ENCODE peak calls at places on chromosomes 1 and 21, in nine cellular contexts. C, K, Q, A, E, F, X, U and L are unnamed samples.

GRCh38 chr1:110267260-110267659 is 57.1 kb downstream of the KCNC4 start:
- DNase-seq in F (no peak), K (peak), Q (no peak), E (no peak), U (no peak), A (no peak), C (no peak), X (no peak), L (no peak)

GRCh38 chr1:30569384-30569783 is 154.0 kb downstream of the MATN1 start:
- DNase-seq in F (no peak), C (no peak), K (no peak), E (no peak), Q (no peak), A (no peak), X (no peak), U (no peak), L (no peak)

GRCh38 chr1:10530281-10530740 is 55.6 kb downstream of the PEX14 start:
- DNase-seq in F (peak), E (no peak), A (peak), Q (no peak), C (peak), X (peak), U (no peak), K (no peak), L (no peak)

GRCh38 chr1:113283914-113284313 is 106.4 kb upstream of the MAGI3 start:
- DNase-seq in F (no peak), E (no peak), X (no peak), Q (no peak), K (no peak), C (no peak), U (no peak), A (no peak), L (no peak)

GRCh38 chr21:18350216-18350615 is 53.4 kb downstream of the TMPRSS15 start:
- DNase-seq in K (no peak), E (no peak), X (no peak), F (no peak), U (no peak), Q (no peak), A (no peak), C (no peak), L (no peak)

GRCh38 chr1:41122851-41123518 is 101.5 kb upstream of the SLFNL1 start:
- DNase-seq in Q (no peak), C (peak), U (peak), A (no peak), X (peak), F (no peak), K (no peak), E (no peak), L (no peak)

GRCh38 chr1:44604167-44604955 is 69.9 kb downstream of the TMEM53 start:
- DNase-seq in U (no peak), F (peak), C (no peak), A (no peak), X (no peak), Q (no peak), K (no peak), E (no peak), L (no peak)

GRCh38 chr1:180237850-180238476 is 7.9 kb downstream of the LHX4 start:
- DNase-seq in X (no peak), E (no peak), A (no peak), Q (no peak), F (no peak), U (no peak), K (no peak), C (no peak), L (no peak)

GRCh38 chr1:234977891-234978396 is 150.7 kb downstream of the TOMM20 start:
- DNase-seq in X (no peak), Q (no peak), E (no peak), F (peak), K (peak), A (no peak), U (no peak), C (peak), L (no peak)

GRCh38 chr1:207950750-207951149 is 39.8 kb upstream of the CD34 start:
- DNase-seq in U (no peak), C (no peak), K (no peak), F (no peak), Q (no peak), X (no peak), A (no peak), E (no peak), L (no peak)

GRCh38 chr1:95733671-95734070 is 499.7 kb downstream of the RWDD3 start:
- DNase-seq in U (no peak), A (no peak), E (no peak), F (no peak), Q (no peak), K (no peak), X (no peak), C (no peak), L (no peak)

GRCh38 chr1:34266127-34266951 is 89.6 kb downstream of the C1orf94 start:
- DNase-seq in X (no peak), A (no peak), F (no peak), U (no peak), C (no peak), E (no peak), K (no peak), Q (no peak), L (no peak)

GRCh38 chr1:48823161-48823560 is 46.5 kb upstream of the BEND5 start:
- DNase-seq in E (no peak), K (no peak), U (no peak), X (no peak), Q (no peak), C (peak), F (peak), A (peak), L (no peak)

GRCh38 chr21:32386195-32386870 is 6.5 kb downstream of the URB1 start:
- DNase-seq in K (no peak), U (peak), C (peak), E (no peak), Q (no peak), F (no peak), X (no peak), A (no peak), L (no peak)

GRCh38 chr1:59947047-59947938 is 20.7 kb upstream of the CYP2J2 start:
- DNase-seq in F (peak), U (peak), E (peak), A (peak), X (peak), C (peak), K (no peak), Q (peak), L (no peak)

GRCh38 chr1:226884116-226884515 is 13.7 kb downstream of the PSEN2 start:
- DNase-seq in F (no peak), K (no peak), Q (no peak), C (no peak), X (peak), U (no peak), E (no peak), A (no peak), L (peak)

DNA sequence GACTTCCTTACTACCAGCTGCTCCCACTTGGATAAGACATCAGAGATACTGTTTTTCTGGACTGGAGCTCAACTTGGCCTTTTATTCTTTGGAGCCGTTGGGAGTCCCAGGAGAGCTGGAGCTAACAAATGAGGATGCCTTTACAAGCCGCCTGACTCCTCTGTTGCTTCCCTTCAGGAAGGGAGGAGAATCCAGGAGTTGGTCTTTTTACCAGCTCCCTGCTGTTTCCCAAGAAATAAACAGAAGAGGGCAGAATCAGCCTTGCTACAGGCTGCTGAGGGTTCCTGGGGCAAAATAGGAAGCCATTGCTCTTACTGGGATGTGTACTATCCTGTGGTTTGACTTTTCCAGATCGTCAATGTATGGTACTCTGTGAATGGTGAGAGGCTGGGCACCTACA is 1.5 kb downstream of the EIF3I start:
- DNase-seq in F (no peak), A (no peak), K (no peak), X (no peak), U (no peak), Q (no peak), C (no peak), E (no peak), L (no peak)
- TF ChIP-seq CTCF in F (no peak), A (no peak), K (no peak), X (no peak), U (no peak), Q (no peak), C (no peak), E (no peak), L (no peak)

DNA sequence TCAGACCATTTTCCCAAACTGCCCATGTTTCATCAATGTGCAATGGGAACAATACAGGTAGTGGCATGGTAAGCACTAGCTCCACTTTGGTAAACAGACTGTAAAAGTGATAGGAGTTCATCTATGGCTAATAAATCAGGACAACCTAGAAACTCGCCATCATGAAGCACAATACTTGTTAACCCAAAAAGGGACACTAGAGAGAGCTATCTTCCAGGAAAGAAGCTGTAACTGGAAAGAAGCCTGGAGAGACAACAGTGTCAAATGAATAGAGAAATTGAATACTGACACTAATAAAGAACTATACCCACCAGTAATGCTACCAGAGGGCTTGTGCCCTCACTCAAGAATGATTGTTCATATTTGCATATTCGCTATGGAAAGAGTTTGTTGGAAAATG is 164.7 kb upstream of the RGS18 start:
- DNase-seq in X (peak), U (no peak), Q (no peak), E (peak), A (no peak), F (no peak), K (no peak), C (no peak), L (no peak)
- TF ChIP-seq CTCF in X (peak), U (no peak), Q (no peak), E (peak), A (no peak), F (no peak), K (no peak), C (no peak), L (peak)

DNA sequence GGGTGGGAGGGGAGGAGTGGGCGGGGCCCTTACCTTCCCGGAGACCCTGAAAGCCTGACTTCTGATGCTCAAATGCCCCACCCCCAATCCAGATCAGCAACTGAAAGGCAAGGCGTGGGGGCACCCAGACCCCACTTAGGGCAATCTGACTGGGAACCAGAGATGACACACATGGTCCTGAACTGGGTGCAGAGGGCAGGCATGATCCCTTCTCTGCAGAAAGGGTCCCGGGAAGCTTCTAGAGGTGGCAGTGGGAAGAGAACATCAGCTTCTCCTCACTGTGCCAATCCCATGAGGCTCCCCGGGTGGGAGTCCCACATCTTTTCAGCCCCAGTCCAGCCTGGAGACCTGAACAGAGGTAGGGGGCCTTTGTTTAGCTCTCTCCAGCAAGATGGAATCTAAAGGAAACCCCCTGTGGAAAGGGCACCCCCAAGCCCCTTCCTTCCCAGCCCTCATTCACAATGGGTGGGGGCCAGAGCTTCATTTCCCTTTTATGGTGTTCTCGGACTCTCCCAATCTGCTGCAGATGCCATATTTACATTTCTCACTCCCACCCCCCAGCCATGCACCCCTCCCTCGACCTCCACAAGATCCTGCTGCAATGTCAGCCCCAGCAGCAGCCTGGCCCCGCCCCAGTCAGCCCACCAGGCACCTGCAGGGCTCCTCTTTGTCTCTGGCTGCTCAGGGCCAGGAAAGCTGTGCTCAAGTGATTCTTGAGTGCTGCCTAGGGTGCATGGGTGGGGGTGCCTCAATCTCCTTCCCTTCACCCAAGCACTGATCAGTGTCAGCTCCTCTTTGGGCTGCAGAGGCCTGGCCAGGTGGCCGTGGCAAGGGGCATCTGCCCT is 2.0 kb downstream of the KIF21B start:
- DNase-seq in F (no peak), E (peak), A (no peak), X (no peak), Q (no peak), K (no peak), C (no peak), U (no peak), L (no peak)
- TF ChIP-seq CTCF in F (no peak), E (no peak), A (no peak), X (no peak), Q (no peak), K (no peak), C (no peak), U (no peak), L (peak)

DNA sequence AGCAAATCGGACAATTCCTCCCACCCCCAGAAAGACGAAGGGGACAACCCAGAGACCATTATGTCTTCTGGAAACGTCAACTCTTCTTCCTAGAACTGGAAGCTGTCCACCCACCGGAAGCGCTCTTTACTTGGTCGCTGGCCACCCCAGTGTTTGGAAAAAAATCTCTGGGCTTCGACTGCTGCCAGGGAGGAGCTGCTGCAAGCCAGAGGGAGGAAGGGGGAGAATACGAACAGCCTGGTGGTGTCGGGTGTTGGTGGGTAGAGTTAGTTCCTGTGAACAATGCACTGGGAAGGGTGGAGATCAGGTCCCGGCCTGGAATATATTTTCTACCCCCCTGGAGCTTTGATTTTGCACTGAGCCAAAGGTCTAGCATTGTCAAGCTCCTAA is 3.2 kb downstream of the S1PR1 start:
- DNase-seq in F (no peak), U (no peak), X (no peak), K (no peak), A (peak), C (no peak), E (no peak), Q (peak), L (no peak)
- TF ChIP-seq CTCF in F (no peak), U (no peak), X (no peak), K (no peak), A (no peak), C (no peak), E (no peak), Q (no peak), L (no peak)

DNA sequence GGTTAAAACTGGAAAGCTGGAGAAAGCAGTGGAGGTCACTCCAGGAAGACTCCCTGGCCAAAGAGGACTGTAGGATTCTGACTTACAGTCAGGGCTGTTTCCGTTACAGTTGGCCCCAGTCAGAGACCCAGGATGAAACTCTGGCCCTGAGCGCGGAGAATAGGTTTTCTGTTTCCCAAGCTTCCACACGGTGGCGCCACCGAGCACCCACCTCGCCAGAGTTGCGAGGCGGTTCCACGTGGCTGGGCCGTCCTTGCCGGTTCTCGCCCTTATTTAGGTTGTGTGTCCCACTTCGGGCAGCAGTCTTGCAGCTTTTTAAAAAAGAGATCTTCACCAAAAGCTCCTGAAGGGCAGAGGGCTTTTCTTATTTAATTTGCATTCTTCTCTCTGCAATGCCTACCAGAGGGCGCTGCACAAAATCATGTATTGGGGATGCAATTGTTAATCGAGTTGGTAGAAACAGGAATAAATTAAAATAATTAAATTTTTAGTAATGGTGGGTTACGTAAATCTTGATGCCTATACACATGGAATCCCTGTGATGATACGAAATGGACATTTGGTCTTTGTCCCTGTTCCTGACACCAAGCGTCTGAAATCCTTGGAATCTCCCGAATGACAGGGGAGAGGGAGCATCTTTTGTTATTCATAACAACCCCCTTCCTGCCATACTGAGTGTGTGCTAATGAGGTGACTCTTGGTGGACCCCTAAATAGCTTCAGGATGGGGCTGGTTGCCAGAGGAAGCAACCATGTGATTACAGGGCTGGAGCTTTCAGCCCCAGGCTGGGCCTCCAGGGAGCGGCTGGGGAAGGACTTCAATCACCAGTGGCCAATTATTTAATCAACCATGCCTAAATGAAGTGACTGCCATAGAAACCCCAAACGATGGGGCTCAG is 5.5 kb upstream of the S100A7 start:
- DNase-seq in U (peak), K (peak), X (peak), E (peak), C (peak), Q (peak), A (peak), F (peak), L (peak)
- TF ChIP-seq CTCF in U (peak), K (peak), X (peak), E (peak), C (peak), Q (peak), A (peak), F (peak), L (peak)

GRCh38 chr1:38892976-38893375 is 11.6 kb upstream of the GJA9 start:
- DNase-seq in K (no peak), X (no peak), C (no peak), E (no peak), A (no peak), F (no peak), U (no peak), Q (no peak), L (no peak)

GRCh38 chr1:38888423-38889333 is 7.3 kb upstream of the GJA9 start:
- DNase-seq in U (no peak), Q (no peak), K (no peak), C (no peak), F (no peak), X (no peak), A (no peak), E (no peak), L (no peak)

GRCh38 chr1:38896169-38896568 is 14.8 kb upstream of the GJA9 start:
- DNase-seq in K (no peak), E (no peak), X (no peak), F (no peak), U (no peak), A (no peak), Q (no peak), C (no peak), L (no peak)

GRCh38 chr1:38889589-38889988 is 8.2 kb upstream of the GJA9 start:
- DNase-seq in E (no peak), K (no peak), A (no peak), F (no peak), C (no peak), Q (no peak), U (no peak), X (no peak), L (no peak)

GRCh38 chr1:38891753-38892152 is 10.4 kb upstream of the GJA9 start:
- DNase-seq in F (no peak), X (peak), E (no peak), Q (no peak), U (peak), C (no peak), A (no peak), K (no peak), L (no peak)
- TF ChIP-seq CTCF in F (no peak), X (no peak), E (no peak), Q (no peak), U (no peak), C (no peak), A (no peak), K (no peak), L (no peak)

GRCh38 chr1:18322353-18323032 is 158.2 kb upstream of the KLHDC7A start:
- DNase-seq in U (no peak), X (no peak), K (no peak), C (no peak), F (no peak), A (no peak), E (no peak), Q (no peak), L (no peak)
- TF ChIP-seq CTCF in U (no peak), X (no peak), K (no peak), C (peak), F (peak), A (no peak), E (peak), Q (no peak), L (peak)

GRCh38 chr1:117674521-117675400 is 68.9 kb downstream of the TENT5C start:
- DNase-seq in X (peak), C (peak), F (no peak), E (peak), U (no peak), Q (peak), K (no peak), A (no peak), L (no peak)
- TF ChIP-seq CTCF in X (peak), C (no peak), F (peak), E (peak), U (no peak), Q (peak), K (no peak), A (no peak), L (no peak)

GRCh38 chr1:43229831-43230780 is 39.7 kb upstream of the TMEM125 start:
- DNase-seq in X (peak), U (no peak), E (no peak), Q (no peak), C (no peak), A (no peak), K (peak), F (no peak), L (no peak)

GRCh38 chr1:43227138-43227836 is 42.5 kb upstream of the TMEM125 start:
- DNase-seq in E (peak), C (peak), A (peak), F (peak), X (peak), U (peak), K (peak), Q (peak), L (peak)

GRCh38 chr1:43221256-43221778 is 48.5 kb upstream of the TMEM125 start:
- DNase-seq in X (no peak), F (no peak), E (peak), K (no peak), Q (no peak), A (no peak), U (no peak), C (no peak), L (no peak)

GRCh38 chr1:43222876-43223275 is 46.9 kb upstream of the TMEM125 start:
- DNase-seq in K (no peak), A (no peak), Q (no peak), X (no peak), U (no peak), C (no peak), E (no peak), F (no peak), L (no peak)

DNA sequence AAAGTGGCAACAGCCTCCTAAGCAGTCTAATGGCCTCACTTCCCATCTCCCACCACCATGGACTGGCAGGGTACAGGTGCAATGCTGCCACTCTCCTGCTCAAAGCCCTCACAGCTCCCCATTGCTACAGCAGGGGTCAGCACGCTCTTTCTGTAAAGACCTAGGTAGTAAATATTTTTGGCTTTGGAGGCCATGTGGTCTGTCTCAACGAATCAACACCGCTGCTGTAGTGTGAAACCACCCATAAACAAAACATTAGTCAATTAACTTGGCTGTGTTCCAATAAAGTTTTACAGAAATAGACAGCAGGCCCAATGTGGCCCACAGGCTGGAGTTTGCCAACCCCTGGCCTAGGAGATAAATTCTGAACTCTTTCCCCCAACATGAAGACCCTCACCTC is 44.6 kb upstream of the TMEM125 start:
- DNase-seq in C (no peak), X (no peak), K (no peak), F (no peak), Q (no peak), A (no peak), E (peak), U (peak), L (no peak)
- TF ChIP-seq CTCF in C (no peak), X (no peak), K (no peak), F (no peak), Q (no peak), A (no peak), E (no peak), U (no peak), L (no peak)